ENCODE peak calls at places on chromosomes 13 and 19, in six cellular contexts. W, R, D, O, Z and V are unnamed samples.

GRCh38 chr19:3986260-3987041 is 1.2 kb upstream of the EEF2 start:
- DNase-seq in W (peak), O (no peak), Z (peak), D (peak), R (peak), V (no peak)

GRCh38 chr19:18896421-18896841 is 473 bp upstream of the CERS1 start:
- DNase-seq in W (no peak), R (no peak), Z (peak), D (no peak), O (no peak), V (no peak)

GRCh38 chr19:55216461-55217198 is 7.3 kb upstream of the PTPRH start:
- DNase-seq in D (peak), R (peak), Z (peak), O (peak), W (peak), V (peak)

GRCh38 chr19:50861496-50862286 is 7.0 kb downstream of the KLK3 start:
- DNase-seq in D (no peak), R (no peak), Z (no peak), W (no peak), O (no peak), V (no peak)

GRCh38 chr19:45352062-45352461 is 11.5 kb downstream of the KLC3 start:
- DNase-seq in D (no peak), W (no peak), R (no peak), Z (no peak), O (no peak), V (no peak)

GRCh38 chr19:48397636-48398328 is 4.3 kb downstream of the GRIN2D start:
- DNase-seq in R (no peak), Z (no peak), O (no peak), D (no peak), W (no peak), V (no peak)

GRCh38 chr13:41286370-41286769 is 23.0 kb upstream of the MTRF1 start:
- DNase-seq in D (no peak), Z (no peak), O (no peak), W (no peak), R (no peak), V (no peak)

GRCh38 chr19:8392017-8392591 is 1.9 kb downstream of the RAB11B start:
- DNase-seq in O (peak), R (no peak), Z (peak), D (no peak), W (no peak), V (no peak)

GRCh38 chr13:30027569-30028455 is 177.4 kb upstream of the UBL3 start:
- DNase-seq in D (no peak), R (no peak), W (no peak), Z (peak), O (no peak), V (no peak)

GRCh38 chr13:108924154-108924940 is 294.9 kb downstream of the MYO16 start:
- DNase-seq in R (peak), D (peak), W (no peak), O (no peak), Z (peak), V (no peak)

GRCh38 chr19:54535601-54536000 is 33.0 kb downstream of the LAIR2 start:
- DNase-seq in O (no peak), D (no peak), W (no peak), R (no peak), Z (no peak), V (no peak)

GRCh38 chr19:11214387-11214786 is 17.0 kb upstream of the KANK2 start:
- DNase-seq in R (no peak), D (no peak), Z (no peak), W (no peak), O (no peak), V (no peak)

GRCh38 chr13:78786399-78786879 is 127.5 kb upstream of the OBI1 start:
- DNase-seq in O (no peak), R (no peak), Z (no peak), W (no peak), D (no peak), V (no peak)

GRCh38 chr13:64061649-64062048 is 2646.0 kb upstream of the PCDH20 start:
- DNase-seq in W (no peak), O (no peak), D (no peak), Z (no peak), R (no peak), V (no peak)

GRCh38 chr13:79995334-79995733 is 345.6 kb downstream of the SPRY2 start:
- DNase-seq in W (no peak), D (peak), O (no peak), R (peak), Z (peak), V (no peak)

GRCh38 chr19:19613456-19613855 is 5.0 kb downstream of the PBX4 start:
- DNase-seq in O (no peak), Z (peak), D (no peak), R (no peak), W (no peak), V (no peak)

GRCh38 chr19:15977690-15978089 is 28.9 kb downstream of the OR10H4 start:
- DNase-seq in D (no peak), W (no peak), Z (no peak), O (no peak), R (no peak), V (no peak)

GRCh38 chr19:35284153-35285140 is 2.1 kb downstream of the HAMP start:
- DNase-seq in D (no peak), O (no peak), R (no peak), Z (no peak), W (no peak), V (no peak)

GRCh38 chr19:55600336-55601028 is 394 bp downstream of the ZNF524 start:
- DNase-seq in R (no peak), D (no peak), W (peak), Z (peak), O (peak), V (peak)

GRCh38 chr13:72565893-72566292 is 161.5 kb downstream of the MZT1 start:
- DNase-seq in W (no peak), Z (no peak), O (no peak), R (no peak), D (peak), V (no peak)

GRCh38 chr19:49498475-49498874 is 2.2 kb downstream of the RPS11 start:
- DNase-seq in W (no peak), Z (no peak), D (no peak), O (no peak), R (no peak), V (no peak)
- H3K4me3 ChIP-seq in W (no peak), Z (no peak), D (peak), O (peak), R (no peak), V (no peak)

GRCh38 chr19:38850231-38850975 is 617 bp upstream of the HNRNPL start:
- DNase-seq in Z (peak), O (peak), D (peak), R (peak), W (peak), V (peak)
- TF ChIP-seq CTCF in Z (peak), O (peak), D (peak), R (peak), W (peak), V (no peak)

GRCh38 chr13:114033541-114034315 is 59.9 kb upstream of the C13orf46 start:
- DNase-seq in R (no peak), W (no peak), Z (peak), D (no peak), O (no peak), V (no peak)
- H3K4me3 ChIP-seq in R (no peak), W (no peak), Z (no peak), D (no peak), O (peak), V (no peak)

GRCh38 chr19:13353625-13354024 is 152.7 kb downstream of the CACNA1A start:
- DNase-seq in W (no peak), R (no peak), O (no peak), D (no peak), Z (no peak), V (no peak)
- TF ChIP-seq CTCF in W (no peak), R (no peak), O (no peak), D (no peak), Z (no peak), V (no peak)

GRCh38 chr13:33109801-33110200 is 93.6 kb downstream of the KL start:
- DNase-seq in Z (no peak), W (no peak), D (no peak), R (no peak), O (no peak), V (no peak)

GRCh38 chr13:33110386-33110712 is 94.1 kb downstream of the KL start:
- DNase-seq in O (no peak), W (no peak), Z (no peak), D (no peak), R (no peak), V (no peak)

GRCh38 chr13:33111414-33112110 is 95.3 kb downstream of the KL start:
- DNase-seq in O (peak), Z (peak), D (peak), W (peak), R (no peak), V (peak)

GRCh38 chr13:33109319-33109718 is 93.1 kb downstream of the KL start:
- DNase-seq in R (no peak), Z (no peak), D (no peak), O (no peak), W (no peak), V (no peak)

GRCh38 chr13:33110713-33111413 is 94.6 kb downstream of the KL start:
- DNase-seq in W (peak), Z (peak), D (no peak), R (no peak), O (peak), V (peak)
- H3K4me3 ChIP-seq in W (no peak), Z (no peak), D (no peak), R (no peak), O (no peak), V (no peak)

GRCh38 chr19:23823952-23824389 is 65.3 kb upstream of the ZNF681 start:
- DNase-seq in W (no peak), Z (peak), O (no peak), D (no peak), R (no peak), V (no peak)
- TF ChIP-seq CTCF in W (no peak), Z (no peak), O (peak), D (peak), R (no peak), V (no peak)

GRCh38 chr13:75946746-75947397 is 310.7 kb downstream of the LMO7 start:
- DNase-seq in R (no peak), Z (no peak), O (no peak), D (no peak), W (no peak), V (peak)

DNA sequence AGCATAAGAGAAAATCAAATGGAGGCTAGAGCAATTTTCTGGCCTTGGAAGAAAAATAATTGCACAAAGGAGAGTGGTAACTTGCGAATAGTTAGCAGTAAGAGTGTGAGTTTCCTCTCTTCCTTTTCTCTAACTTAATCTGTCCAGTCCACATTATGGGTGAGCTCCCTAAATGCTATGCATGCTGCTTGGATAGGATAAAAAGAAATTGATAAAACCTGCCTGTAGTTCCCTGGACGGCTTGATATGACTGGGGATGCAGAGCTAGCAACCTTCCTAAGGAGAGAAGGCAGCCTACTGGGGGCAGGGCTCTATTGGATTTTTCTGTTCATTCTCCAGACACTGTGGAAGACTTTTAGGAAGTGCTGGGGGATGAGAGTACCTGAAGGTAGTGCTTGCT is 311.3 kb downstream of the LMO7 start:
- DNase-seq in D (no peak), O (no peak), Z (no peak), R (no peak), W (no peak), V (no peak)
- H3K4me3 ChIP-seq in D (no peak), O (no peak), Z (no peak), R (no peak), W (no peak), V (no peak)

GRCh38 chr13:25062479-25062878 is 33.5 kb upstream of the PABPC3 start:
- DNase-seq in R (no peak), W (no peak), O (no peak), D (no peak), Z (no peak), V (no peak)
- TF ChIP-seq CTCF in R (no peak), W (no peak), O (no peak), D (no peak), Z (no peak), V (no peak)

GRCh38 chr13:23557733-23558132 is 12.5 kb upstream of the TNFRSF19 start:
- DNase-seq in R (no peak), D (no peak), W (no peak), O (no peak), Z (no peak), V (no peak)

GRCh38 chr13:23561261-23561660 is 9.0 kb upstream of the TNFRSF19 start:
- DNase-seq in W (no peak), D (no peak), O (no peak), R (no peak), Z (no peak), V (no peak)

GRCh38 chr13:23557043-23557442 is 13.2 kb upstream of the TNFRSF19 start:
- DNase-seq in W (no peak), O (no peak), Z (no peak), R (no peak), D (no peak), V (no peak)

GRCh38 chr13:23560571-23561089 is 9.6 kb upstream of the TNFRSF19 start:
- DNase-seq in O (no peak), R (no peak), D (no peak), W (no peak), Z (no peak), V (no peak)

DNA sequence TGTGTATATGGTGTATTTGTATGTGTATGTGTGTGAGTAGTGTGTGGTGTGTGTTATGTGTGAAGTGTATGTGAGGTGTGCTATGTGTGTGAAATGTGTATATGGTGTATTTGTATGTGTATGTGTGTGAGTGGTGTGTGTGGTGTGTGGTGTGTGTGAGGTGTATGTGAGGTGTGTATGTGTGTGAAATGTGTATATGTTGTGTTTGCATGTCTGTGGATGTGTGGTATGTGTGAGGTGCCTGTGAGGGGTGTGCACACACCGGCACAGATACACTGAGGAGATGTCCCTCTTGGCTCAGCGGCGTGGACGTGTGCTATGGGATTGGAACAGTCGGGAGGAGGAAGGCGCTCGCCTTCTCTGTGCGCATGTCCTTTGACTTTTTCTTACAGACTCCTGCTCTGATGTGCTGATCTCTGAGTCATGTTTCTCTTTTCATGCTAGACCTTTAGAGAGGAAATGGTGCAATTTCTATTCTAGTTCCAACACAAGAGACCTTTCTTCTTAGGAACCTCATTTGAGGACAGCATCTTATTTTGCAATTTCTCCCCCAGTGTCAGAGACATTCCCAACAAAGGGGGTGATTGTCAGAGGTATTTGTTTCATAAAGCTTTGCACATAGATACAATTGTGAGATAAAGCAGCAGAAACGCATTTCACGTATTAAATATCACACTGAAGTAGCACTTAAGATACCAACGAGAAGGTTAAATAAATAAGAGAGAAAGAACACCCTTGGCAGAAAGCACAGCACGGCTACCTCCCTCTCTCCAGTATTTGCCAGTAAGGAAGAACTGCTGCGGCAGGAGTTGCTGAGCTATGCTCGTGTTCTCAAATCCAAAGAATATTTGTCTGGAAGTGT is 11.3 kb upstream of the TNFRSF19 start:
- DNase-seq in R (no peak), D (peak), O (peak), Z (peak), W (peak), V (peak)
- H3K4me3 ChIP-seq in R (no peak), D (peak), O (peak), Z (peak), W (no peak), V (no peak)